ENCODE peak calls at places on chromosomes 4 and X, in seven cellular contexts. One of them, this sample, is unnamed.

GRCh38 chrX:70168238-70169188 is 8.8 kb upstream of the DGAT2L6 start:
- DNase-seq in H9: peak; percentile 48
- DNase-seq in IMR-90: peak; percentile 77
- DNase-seq in H1: peak; percentile 10
- DNase-seq in trophoblast cell: peak; percentile 2
- DNase-seq in mesenchymal stem cell: peak; percentile 66
- DNase-seq in neuronal stem cell: no peak
- DNase-seq in this sample: peak; percentile 80

GRCh38 chr4:47543331-47543730 is 58.3 kb downstream of the ATP10D start:
- DNase-seq in H9: no peak
- DNase-seq in IMR-90: peak; percentile 23
- DNase-seq in H1: no peak
- DNase-seq in trophoblast cell: no peak
- DNase-seq in mesenchymal stem cell: no peak
- DNase-seq in neuronal stem cell: no peak
- DNase-seq in this sample: no peak

GRCh38 chr4:145217339-145217738 is 37.0 kb upstream of the OTUD4 start:
- DNase-seq in H9: no peak
- DNase-seq in IMR-90: no peak
- DNase-seq in H1: no peak
- DNase-seq in trophoblast cell: no peak
- DNase-seq in mesenchymal stem cell: no peak
- DNase-seq in neuronal stem cell: no peak
- DNase-seq in this sample: no peak

GRCh38 chr4:28436191-28437080 is 1575.8 kb downstream of the STIM2 start:
- DNase-seq in H9: no peak
- DNase-seq in IMR-90: peak; percentile 2
- DNase-seq in H1: no peak
- DNase-seq in trophoblast cell: no peak
- DNase-seq in mesenchymal stem cell: no peak
- DNase-seq in neuronal stem cell: no peak
- DNase-seq in this sample: peak; percentile 93

GRCh38 chrX:16474511-16474910 is 175.4 kb upstream of the S100G start:
- DNase-seq in H9: no peak
- DNase-seq in IMR-90: no peak
- DNase-seq in H1: no peak
- DNase-seq in trophoblast cell: no peak
- DNase-seq in mesenchymal stem cell: no peak
- DNase-seq in neuronal stem cell: no peak
- DNase-seq in this sample: no peak

GRCh38 chrX:48677456-48678030 is 6.1 kb upstream of the WAS start:
- DNase-seq in H9: no peak
- DNase-seq in IMR-90: no peak
- DNase-seq in H1: no peak
- DNase-seq in trophoblast cell: no peak
- DNase-seq in mesenchymal stem cell: peak; percentile 5
- DNase-seq in neuronal stem cell: no peak
- DNase-seq in this sample: no peak

GRCh38 chrX:351736-352135 is 33.1 kb upstream of the GTPBP6 start:
- DNase-seq in H9: no peak
- DNase-seq in IMR-90: no peak
- DNase-seq in H1: no peak
- DNase-seq in trophoblast cell: no peak
- DNase-seq in mesenchymal stem cell: no peak
- DNase-seq in neuronal stem cell: no peak
- DNase-seq in this sample: no peak

GRCh38 chr4:38979081-38979480 is 53.1 kb downstream of the TMEM156 start:
- DNase-seq in H9: no peak
- DNase-seq in IMR-90: no peak
- DNase-seq in H1: no peak
- DNase-seq in trophoblast cell: no peak
- DNase-seq in mesenchymal stem cell: no peak
- DNase-seq in neuronal stem cell: no peak
- DNase-seq in this sample: no peak

GRCh38 chr4:159308571-159309340 is 205.9 kb downstream of the RAPGEF2 start:
- DNase-seq in H9: no peak
- DNase-seq in IMR-90: peak; percentile 62
- DNase-seq in H1: no peak
- DNase-seq in trophoblast cell: no peak
- DNase-seq in mesenchymal stem cell: peak; percentile 27
- DNase-seq in neuronal stem cell: peak; percentile 64
- DNase-seq in this sample: peak; percentile 48

GRCh38 chrX:133745361-133745760 is 240.0 kb downstream of the GPC3 start:
- DNase-seq in H9: no peak
- DNase-seq in IMR-90: no peak
- DNase-seq in H1: no peak
- DNase-seq in trophoblast cell: no peak
- DNase-seq in mesenchymal stem cell: no peak
- DNase-seq in neuronal stem cell: no peak
- DNase-seq in this sample: no peak

GRCh38 chr4:157509286-157509685 is 288.8 kb downstream of the GRIA2 start:
- DNase-seq in H9: no peak
- DNase-seq in IMR-90: no peak
- DNase-seq in H1: no peak
- DNase-seq in trophoblast cell: no peak
- DNase-seq in mesenchymal stem cell: no peak
- DNase-seq in neuronal stem cell: no peak
- DNase-seq in this sample: no peak

GRCh38 chr4:86586160-86586572 is 7.9 kb upstream of the PTPN13 start:
- DNase-seq in H9: no peak
- DNase-seq in IMR-90: no peak
- DNase-seq in H1: no peak
- DNase-seq in trophoblast cell: no peak
- DNase-seq in mesenchymal stem cell: no peak
- DNase-seq in neuronal stem cell: no peak
- DNase-seq in this sample: peak; percentile 72

GRCh38 chr4:138967313-138967712 is 48.3 kb upstream of the NOCT start:
- DNase-seq in H9: no peak
- DNase-seq in IMR-90: no peak
- DNase-seq in H1: no peak
- DNase-seq in trophoblast cell: no peak
- DNase-seq in mesenchymal stem cell: peak; percentile 49
- DNase-seq in neuronal stem cell: no peak
- DNase-seq in this sample: no peak

GRCh38 chrX:24465524-24465850 is 401 bp downstream of the PDK3 start:
- DNase-seq in H9: no peak
- DNase-seq in IMR-90: no peak
- DNase-seq in H1: no peak
- DNase-seq in trophoblast cell: no peak
- DNase-seq in mesenchymal stem cell: no peak
- DNase-seq in neuronal stem cell: no peak
- DNase-seq in this sample: no peak

GRCh38 chr4:119017634-119018033 is 118.0 kb upstream of the MYOZ2 start:
- DNase-seq in H9: no peak
- DNase-seq in IMR-90: no peak
- DNase-seq in H1: no peak
- DNase-seq in trophoblast cell: no peak
- DNase-seq in mesenchymal stem cell: no peak
- DNase-seq in neuronal stem cell: no peak
- DNase-seq in this sample: no peak

GRCh38 chr4:3661989-3662388 is 104.2 kb upstream of the ADRA2C start:
- DNase-seq in H9: no peak
- DNase-seq in IMR-90: no peak
- DNase-seq in H1: no peak
- DNase-seq in trophoblast cell: no peak
- DNase-seq in mesenchymal stem cell: no peak
- DNase-seq in neuronal stem cell: no peak
- DNase-seq in this sample: no peak
- H3K27me3 ChIP-seq in H9: no peaks in the 10 kb centered on the region
- H3K27me3 ChIP-seq in IMR-90: peaks cover 51% of the 10 kb centered on the region
- H3K27me3 ChIP-seq in H1: no peaks in the 10 kb centered on the region
- H3K27me3 ChIP-seq in trophoblast cell: no peaks in the 10 kb centered on the region
- H3K27me3 ChIP-seq in mesenchymal stem cell: peaks cover 42% of the 10 kb centered on the region
- H3K27me3 ChIP-seq in neuronal stem cell: peaks cover 2% of the 10 kb centered on the region
- H3K27me3 ChIP-seq in this sample: no peaks in the 10 kb centered on the region

DNA sequence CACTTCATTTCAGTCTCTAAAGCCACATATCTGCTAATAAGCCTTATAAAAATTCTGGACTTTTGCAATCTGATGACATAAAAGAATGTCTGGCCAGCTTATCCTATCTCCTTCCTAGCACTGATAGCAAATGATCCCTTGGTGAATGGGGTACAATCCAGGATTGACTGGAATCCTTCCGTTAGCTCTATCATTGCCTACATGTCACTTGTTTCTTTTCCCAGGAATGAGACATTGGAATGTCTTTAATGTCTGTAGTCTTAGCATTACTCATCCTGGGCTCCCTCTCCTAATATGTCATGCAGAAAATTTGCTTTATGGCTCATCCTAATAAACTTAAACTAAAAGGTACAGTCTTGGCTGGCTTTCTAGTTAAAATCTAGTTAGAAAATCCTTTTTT is 14.8 kb upstream of the PABPC4L start:
- DNase-seq in H9: no peak
- DNase-seq in IMR-90: peak; percentile 20
- DNase-seq in H1: no peak
- DNase-seq in trophoblast cell: peak; percentile 0
- DNase-seq in mesenchymal stem cell: peak; percentile 34
- DNase-seq in neuronal stem cell: no peak
- DNase-seq in this sample: peak; percentile 44
- H3K18ac ChIP-seq in H9: no peak overlapping the region
- H3K18ac ChIP-seq in IMR-90: no peak overlapping the region
- H3K18ac ChIP-seq in H1: no peak overlapping the region
- H3K18ac ChIP-seq in trophoblast cell: no peak overlapping the region
- H3K18ac ChIP-seq in mesenchymal stem cell: no peak overlapping the region
- H3K18ac ChIP-seq in neuronal stem cell: no peak overlapping the region
- H3K18ac ChIP-seq in this sample: no peak overlapping the region

GRCh38 chrX:45775462-45775861 is 574.8 kb upstream of the DIPK2B start:
- DNase-seq in H9: no peak
- DNase-seq in IMR-90: peak; percentile 81
- DNase-seq in H1: no peak
- DNase-seq in trophoblast cell: peak; percentile 66
- DNase-seq in mesenchymal stem cell: peak; percentile 71
- DNase-seq in neuronal stem cell: no peak
- DNase-seq in this sample: peak; percentile 82
- H3K4me1 ChIP-seq in H9: peaks cover 4% of the 10 kb centered on the region
- H3K4me1 ChIP-seq in IMR-90: peaks cover 6% of the 10 kb centered on the region
- H3K4me1 ChIP-seq in H1: peaks cover 2% of the 10 kb centered on the region
- H3K4me1 ChIP-seq in trophoblast cell: peaks cover 4% of the 10 kb centered on the region
- H3K4me1 ChIP-seq in mesenchymal stem cell: peaks cover 3% of the 10 kb centered on the region
- H3K4me1 ChIP-seq in neuronal stem cell: peaks cover 3% of the 10 kb centered on the region
- H3K4me1 ChIP-seq in this sample: no peaks in the 10 kb centered on the region

DNA sequence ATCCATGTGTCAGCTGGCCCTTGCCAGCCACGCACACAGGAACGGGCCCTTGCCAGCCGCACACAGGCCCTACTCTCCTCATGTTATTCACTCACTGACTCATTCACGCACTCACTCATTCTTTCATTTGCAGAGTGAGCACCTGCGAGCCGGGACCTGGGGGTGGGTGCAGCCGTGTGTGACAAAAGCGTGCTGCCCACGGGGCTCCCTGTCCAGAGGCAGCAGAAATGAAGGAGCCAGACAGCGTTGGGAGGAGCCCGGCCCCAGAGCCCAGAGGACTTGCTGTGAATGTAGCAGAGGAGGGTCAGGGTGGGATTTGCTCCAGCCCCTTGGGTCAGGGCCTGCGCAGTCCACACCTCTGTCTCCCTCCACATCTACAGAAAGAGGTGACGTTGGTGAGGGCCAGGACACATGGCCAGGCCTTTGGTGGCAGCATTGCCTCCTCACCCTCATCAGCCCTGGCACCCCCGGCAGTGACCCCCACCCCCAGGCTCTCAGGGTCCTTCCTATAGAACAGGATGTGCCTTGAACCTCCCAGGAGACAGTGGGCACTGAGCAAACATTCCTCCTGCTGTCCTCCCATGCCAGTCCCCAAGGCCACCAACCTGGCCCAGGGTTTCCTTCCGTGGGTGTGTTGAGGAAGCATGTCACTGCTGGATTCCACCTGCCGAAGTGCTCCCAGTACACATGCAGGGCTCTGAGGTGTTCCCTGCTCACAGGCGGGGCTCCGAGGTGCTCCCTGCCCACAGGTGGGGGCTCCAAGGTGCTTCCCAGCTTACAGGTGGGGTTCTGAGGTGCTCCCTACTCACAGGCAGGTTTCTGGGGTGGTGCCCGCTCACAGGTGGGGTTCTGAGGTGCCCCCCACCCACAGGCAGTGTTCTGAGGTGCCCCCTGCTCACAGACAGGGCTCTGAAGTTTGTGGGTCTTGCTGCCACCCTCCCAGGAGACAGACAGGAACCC is 105.7 kb downstream of the HMX1 start:
- DNase-seq in H9: no peak
- DNase-seq in IMR-90: no peak
- DNase-seq in H1: no peak
- DNase-seq in trophoblast cell: no peak
- DNase-seq in mesenchymal stem cell: no peak
- DNase-seq in neuronal stem cell: no peak
- DNase-seq in this sample: no peak
- H3K27me3 ChIP-seq in H9: peaks cover 2% of the 10 kb centered on the region
- H3K27me3 ChIP-seq in IMR-90: no peaks in the 10 kb centered on the region
- H3K27me3 ChIP-seq in H1: no peaks in the 10 kb centered on the region
- H3K27me3 ChIP-seq in trophoblast cell: no peaks in the 10 kb centered on the region
- H3K27me3 ChIP-seq in mesenchymal stem cell: no peaks in the 10 kb centered on the region
- H3K27me3 ChIP-seq in neuronal stem cell: no peaks in the 10 kb centered on the region
- H3K27me3 ChIP-seq in this sample: no peaks in the 10 kb centered on the region

DNA sequence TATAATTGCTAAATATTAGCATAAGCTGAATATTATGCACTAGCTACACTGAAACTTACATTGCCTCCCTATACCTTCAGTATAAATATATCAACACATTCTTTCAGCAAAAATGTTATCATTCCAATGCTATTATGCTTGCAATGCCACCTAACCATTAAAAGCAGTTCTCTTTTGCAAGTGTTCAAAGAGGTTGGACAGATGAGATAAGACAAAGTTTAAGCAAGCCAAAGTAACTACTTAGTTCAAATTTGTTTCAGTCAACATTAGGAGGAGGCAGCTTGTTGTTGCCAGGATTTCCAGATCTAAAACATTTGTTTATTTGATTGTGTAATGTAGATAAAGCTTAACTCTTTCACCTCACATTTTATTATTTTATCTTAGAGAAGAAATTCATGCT is 323.9 kb upstream of the FAM241A start:
- DNase-seq in H9: no peak
- DNase-seq in IMR-90: no peak
- DNase-seq in H1: no peak
- DNase-seq in trophoblast cell: peak; percentile 23
- DNase-seq in mesenchymal stem cell: no peak
- DNase-seq in neuronal stem cell: no peak
- DNase-seq in this sample: no peak
- H3K18ac ChIP-seq in H9: no peak overlapping the region
- H3K18ac ChIP-seq in IMR-90: no peak overlapping the region
- H3K18ac ChIP-seq in H1: no peak overlapping the region
- H3K18ac ChIP-seq in trophoblast cell: no peak overlapping the region
- H3K18ac ChIP-seq in mesenchymal stem cell: no peak overlapping the region
- H3K18ac ChIP-seq in neuronal stem cell: no peak overlapping the region
- H3K18ac ChIP-seq in this sample: no peak overlapping the region

DNA sequence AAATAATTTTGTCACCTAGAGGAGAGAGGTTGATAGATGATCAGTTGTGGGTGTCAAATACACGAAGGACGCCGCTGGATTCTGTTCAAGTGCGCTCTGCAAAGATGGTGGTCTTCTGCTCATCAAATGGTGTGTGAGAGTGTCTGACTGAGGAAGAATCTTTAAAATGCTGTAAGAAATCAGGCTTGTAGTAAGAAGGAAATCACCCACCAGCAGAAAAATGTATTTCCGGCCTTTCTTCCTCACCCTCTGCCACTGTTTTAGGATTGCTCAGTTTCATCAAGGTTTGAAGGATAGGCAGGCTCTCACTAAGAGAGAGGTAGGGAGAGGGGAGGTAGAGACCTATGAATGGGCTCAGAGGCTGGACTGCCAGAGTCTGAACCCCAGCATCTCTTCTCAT is 28.7 kb downstream of the RHOH start:
- DNase-seq in H9: no peak
- DNase-seq in IMR-90: no peak
- DNase-seq in H1: no peak
- DNase-seq in trophoblast cell: no peak
- DNase-seq in mesenchymal stem cell: no peak
- DNase-seq in neuronal stem cell: no peak
- DNase-seq in this sample: no peak
- H3K4me1 ChIP-seq in H9: no peaks in the 10 kb centered on the region
- H3K4me1 ChIP-seq in IMR-90: no peaks in the 10 kb centered on the region
- H3K4me1 ChIP-seq in H1: peaks cover 2% of the 10 kb centered on the region
- H3K4me1 ChIP-seq in trophoblast cell: no peaks in the 10 kb centered on the region
- H3K4me1 ChIP-seq in mesenchymal stem cell: no peaks in the 10 kb centered on the region
- H3K4me1 ChIP-seq in neuronal stem cell: no peaks in the 10 kb centered on the region
- H3K4me1 ChIP-seq in this sample: no peaks in the 10 kb centered on the region

GRCh38 chrX:86148024-86148511 is at the start of gene DACH2:
- DNase-seq in H9: peak; percentile 92
- DNase-seq in IMR-90: peak; percentile 74
- DNase-seq in H1: peak; percentile 41
- DNase-seq in trophoblast cell: peak; percentile 56
- DNase-seq in mesenchymal stem cell: peak; percentile 56
- DNase-seq in neuronal stem cell: peak; percentile 74
- DNase-seq in this sample: peak; percentile 92
- H3K27me3 ChIP-seq in H9: peaks cover 19% of the 10 kb centered on the region
- H3K27me3 ChIP-seq in IMR-90: peaks cover 7% of the 10 kb centered on the region
- H3K27me3 ChIP-seq in H1: peaks cover 32% of the 10 kb centered on the region
- H3K27me3 ChIP-seq in trophoblast cell: peaks cover 9% of the 10 kb centered on the region
- H3K27me3 ChIP-seq in mesenchymal stem cell: peaks cover 19% of the 10 kb centered on the region
- H3K27me3 ChIP-seq in neuronal stem cell: peaks cover 16% of the 10 kb centered on the region
- H3K27me3 ChIP-seq in this sample: no peaks in the 10 kb centered on the region